ENCODE peak calls at places on chromosomes 2 and 18, in four cellular contexts. R is K562, C is HepG2, H is GM12878. U is an unnamed sample.

GRCh38 chr2:163414121-163414520 is 321.7 kb downstream of the FIGN start:
- DNase-seq in R (no peak), C (no peak), H (no peak), U (no peak)

GRCh38 chr18:60018801-60019462 is 119.1 kb downstream of the PMAIP1 start:
- DNase-seq in R (no peak), C (no peak), H (no peak), U (no peak)

GRCh38 chr2:168166902-168167510 is 80.4 kb downstream of the STK39 start:
- DNase-seq in R (no peak), C (peak; percentile 88), H (no peak), U (no peak)

GRCh38 chr2:176085861-176086771 is 2.4 kb upstream of the EVX2 start:
- DNase-seq in R (no peak), C (peak; percentile 31), H (no peak), U (no peak)

GRCh38 chr18:35158728-35159443 is 81.9 kb upstream of the ZNF397 start:
- DNase-seq in R (no peak), C (no peak), H (no peak), U (no peak)

GRCh38 chr2:148926291-148926961 is 51.4 kb downstream of the KIF5C start:
- DNase-seq in R (peak; percentile 56), C (peak; percentile 48), H (peak; percentile 9), U (peak; percentile 68)

GRCh38 chr2:192307530-192307929 is 112.8 kb upstream of the TMEFF2 start:
- DNase-seq in R (no peak), C (no peak), H (no peak), U (no peak)

GRCh38 chr2:9802576-9802993 is 40.7 kb upstream of the TAF1B start:
- DNase-seq in R (no peak), C (no peak), H (no peak), U (no peak)

GRCh38 chr2:48251437-48252148 is 278.4 kb upstream of the STON1 start:
- DNase-seq in R (no peak), C (no peak), H (no peak), U (no peak)

GRCh38 chr18:58691256-58691655 is 20.0 kb downstream of the MALT1 start:
- DNase-seq in R (no peak), C (no peak), H (no peak), U (no peak)

GRCh38 chr2:177540293-177540692 is 147.7 kb downstream of the AGPS start:
- DNase-seq in R (no peak), C (no peak), H (no peak), U (no peak)

GRCh38 chr2:85536479-85536878 is 2.5 kb upstream of the MAT2A start:
- DNase-seq in R (no peak), C (no peak), H (no peak), U (no peak)

GRCh38 chr18:61546598-61546997 is 213.4 kb downstream of the CDH20 start:
- DNase-seq in R (no peak), C (no peak), H (no peak), U (no peak)

GRCh38 chr18:54671291-54671881 is 80.3 kb downstream of the DYNAP start:
- DNase-seq in R (peak; percentile 10), C (peak; percentile 19), H (no peak), U (peak; percentile 5)

GRCh38 chr2:241063587-241063986 is 38.5 kb downstream of the MTERF4 start:
- DNase-seq in R (no peak), C (no peak), H (no peak), U (no peak)

GRCh38 chr2:29159125-29159524 is 43.9 kb downstream of the CLIP4 start:
- DNase-seq in R (no peak), C (no peak), H (no peak), U (no peak)

GRCh38 chr2:38892819-38893218 is 3.1 kb downstream of the ARHGEF33 start:
- DNase-seq in R (no peak), C (no peak), H (no peak), U (no peak)

GRCh38 chr2:224442092-224442999 is 40.4 kb upstream of the FAM124B start:
- DNase-seq in R (no peak), C (no peak), H (no peak), U (no peak)

GRCh38 chr18:55141318-55141717 is 182.1 kb upstream of the CCDC68 start:
- DNase-seq in R (no peak), C (no peak), H (no peak), U (no peak)

GRCh38 chr2:67268806-67269205 is 128.3 kb upstream of the ETAA1 start:
- DNase-seq in R (no peak), C (no peak), H (no peak), U (no peak)

GRCh38 chr2:202762546-202762945 is 109.0 kb downstream of the ICA1L start:
- DNase-seq in R (no peak), C (no peak), H (no peak), U (no peak)

GRCh38 chr2:48233005-48233404 is 296.9 kb upstream of the STON1 start:
- DNase-seq in R (no peak), C (no peak), H (no peak), U (no peak)

GRCh38 chr2:165067958-165068612 is 112.8 kb upstream of the SLC38A11 start:
- DNase-seq in R (no peak), C (no peak), H (no peak), U (peak; percentile 83)

GRCh38 chr2:120443946-120444345 is 98.0 kb downstream of the INHBB start:
- DNase-seq in R (no peak), C (no peak), H (no peak), U (no peak)

GRCh38 chr2:149018971-149019370 is 19.5 kb upstream of the LYPD6B start:
- DNase-seq in R (no peak), C (no peak), H (no peak), U (no peak)

GRCh38 chr18:56068030-56068671 is 480.2 kb upstream of the TCF4 start:
- DNase-seq in R (no peak), C (no peak), H (no peak), U (no peak)

GRCh38 chr2:204650611-204651010 is 105.3 kb downstream of the PARD3B start:
- DNase-seq in R (no peak), C (no peak), H (no peak), U (no peak)

GRCh38 chr18:61589053-61589723 is 256.0 kb downstream of the CDH20 start:
- DNase-seq in R (no peak), C (no peak), H (no peak), U (no peak)

GRCh38 chr2:37205689-37206341 is 9.5 kb downstream of the CEBPZOS start:
- DNase-seq in R (no peak), C (no peak), H (no peak), U (no peak)

GRCh38 chr2:207847807-207848544 is 78.3 kb upstream of the FZD5 start:
- DNase-seq in R (no peak), C (peak; percentile 99), H (no peak), U (no peak)

GRCh38 chr2:229339613-229340012 is 68.5 kb upstream of the PID1 start:
- DNase-seq in R (no peak), C (no peak), H (no peak), U (no peak)

GRCh38 chr2:160836755-160837154 is 323.5 kb upstream of the TANK start:
- DNase-seq in R (no peak), C (no peak), H (no peak), U (no peak)

GRCh38 chr2:105544591-105545377 is 145.9 kb upstream of the FHL2 start:
- DNase-seq in R (no peak), C (no peak), H (no peak), U (no peak)

GRCh38 chr2:233074106-233074505 is 14.0 kb downstream of the INPP5D start:
- DNase-seq in R (no peak), C (no peak), H (no peak), U (no peak)

GRCh38 chr2:233075141-233075965 is 15.2 kb downstream of the INPP5D start:
- DNase-seq in R (no peak), C (peak; percentile 39), H (no peak), U (no peak)

GRCh38 chr2:233076749-233077148 is 16.6 kb downstream of the INPP5D start:
- DNase-seq in R (no peak), C (no peak), H (no peak), U (no peak)

GRCh38 chr2:233072838-233073237 is 12.7 kb downstream of the INPP5D start:
- DNase-seq in R (peak; percentile 31), C (no peak), H (no peak), U (no peak)

DNA sequence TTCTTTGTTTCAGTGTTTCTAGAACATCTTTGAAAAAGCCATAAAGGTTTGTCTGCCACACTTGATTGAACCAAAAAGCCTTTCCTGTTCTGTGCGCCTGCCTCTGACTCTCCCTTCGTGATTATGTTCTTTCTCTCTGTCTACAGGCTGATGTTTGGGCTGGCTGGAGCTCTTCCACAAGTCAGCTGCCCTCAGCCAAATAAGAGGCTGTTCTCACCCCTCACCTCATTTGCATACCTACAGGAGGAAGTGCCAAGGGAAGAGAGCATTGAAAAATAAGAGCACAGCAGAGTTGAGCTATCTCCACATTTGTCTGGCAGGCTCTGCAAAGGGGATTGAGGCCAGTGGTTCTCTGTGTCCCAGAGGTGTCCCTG is 15.8 kb downstream of the INPP5D start:
- DNase-seq in R (no peak), C (no peak), H (peak; percentile 82), U (no peak)
- TF ChIP-seq FOXK2 in R (no peak), C (no peak), H (no peak), U (no peak)

GRCh38 chr2:768484-768883 is 91.3 kb upstream of the TMEM18 start:
- DNase-seq in R (no peak), C (no peak), H (no peak), U (no peak)

GRCh38 chr2:767944-768343 is 90.7 kb upstream of the TMEM18 start:
- DNase-seq in R (no peak), C (no peak), H (no peak), U (no peak)

GRCh38 chr2:765369-765768 is 88.2 kb upstream of the TMEM18 start:
- DNase-seq in R (no peak), C (no peak), H (no peak), U (no peak)

GRCh38 chr2:766255-766654 is 89.0 kb upstream of the TMEM18 start:
- DNase-seq in R (no peak), C (no peak), H (no peak), U (no peak)

DNA sequence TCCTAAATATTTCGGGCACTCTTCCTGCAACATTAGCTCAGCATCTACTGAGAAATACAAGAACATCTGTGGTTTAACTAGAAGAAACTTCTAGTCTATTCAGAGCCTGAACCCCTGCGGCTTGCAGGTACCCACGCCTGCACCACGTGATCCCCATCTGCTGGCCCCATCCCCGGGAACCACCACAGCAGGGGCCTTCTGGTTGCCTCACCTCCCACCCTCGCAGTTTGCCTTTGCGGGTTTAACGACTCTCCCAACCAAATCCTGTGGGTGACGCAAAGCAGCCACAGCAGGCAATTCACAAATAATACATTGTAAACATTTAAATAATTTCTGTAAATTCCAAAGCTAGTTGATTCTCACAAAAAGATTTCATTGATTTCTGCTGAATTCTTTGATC is 90.2 kb upstream of the TMEM18 start:
- DNase-seq in R (no peak), C (no peak), H (no peak), U (no peak)
- TF ChIP-seq SP1 in R (no peak), C (no peak), H (no peak), U (no peak)

GRCh38 chr2:235042576-235043515 is 91.0 kb downstream of the SH3BP4 start:
- DNase-seq in R (peak; percentile 11), C (no peak), H (no peak), U (no peak)
- TF ChIP-seq FOXK2 in R (no peak), C (no peak), H (no peak), U (no peak)

GRCh38 chr18:49179222-49179621 is 228.5 kb upstream of the SMAD7 start:
- DNase-seq in R (no peak), C (no peak), H (no peak), U (no peak)

GRCh38 chr18:49175476-49175875 is 224.7 kb upstream of the SMAD7 start:
- DNase-seq in R (no peak), C (no peak), H (no peak), U (no peak)

GRCh38 chr18:49177071-49177470 is 226.3 kb upstream of the SMAD7 start:
- DNase-seq in R (no peak), C (no peak), H (no peak), U (no peak)

GRCh38 chr18:49178736-49179135 is 228.0 kb upstream of the SMAD7 start:
- DNase-seq in R (peak; percentile 27), C (peak; percentile 36), H (no peak), U (peak; percentile 8)

GRCh38 chr18:49177812-49178211 is 227.0 kb upstream of the SMAD7 start:
- DNase-seq in R (no peak), C (peak; percentile 34), H (no peak), U (no peak)
- TF ChIP-seq SP1 in R (no peak), C (no peak), H (no peak), U (no peak)